ENCODE peak calls at places on chromosomes 12 and 14, in ten cellular contexts. I, U, R, Z, K, B, J, F, C and S are unnamed samples.

GRCh38 chr14:69573841-69574265 is 818 bp downstream of the CCDC177 start:
- DNase-seq in U (no peak), C (peak), R (no peak), I (no peak), F (peak), B (no peak), J (peak), K (no peak), Z (peak), S (peak)

GRCh38 chr12:56014205-56014604 is 6.6 kb upstream of the IKZF4 start:
- DNase-seq in F (no peak), K (no peak), I (no peak), J (no peak), R (no peak), B (no peak), U (no peak), C (no peak), Z (peak), S (no peak)

GRCh38 chr12:85424581-85425348 is 144.7 kb downstream of the ALX1 start:
- DNase-seq in C (peak), Z (no peak), R (no peak), I (no peak), U (no peak), B (no peak), J (peak), K (no peak), F (no peak), S (no peak)

GRCh38 chr14:58808828-58809227 is 171.1 kb downstream of the DACT1 start:
- DNase-seq in K (no peak), C (no peak), U (no peak), F (no peak), R (no peak), J (no peak), B (no peak), I (no peak), Z (peak), S (peak)

GRCh38 chr12:87217486-87217885 is 811.7 kb downstream of the C12orf50 start:
- DNase-seq in B (no peak), Z (no peak), I (no peak), F (no peak), J (no peak), R (no peak), K (no peak), C (no peak), U (no peak), S (no peak)

GRCh38 chr12:12439636-12440035 is 82.8 kb downstream of the BORCS5 start:
- DNase-seq in K (peak), J (no peak), U (peak), B (peak), C (peak), I (no peak), F (peak), R (no peak), Z (no peak), S (no peak)

GRCh38 chr14:69101331-69101826 is 51.5 kb downstream of the DCAF5 start:
- DNase-seq in I (no peak), R (no peak), U (peak), B (no peak), Z (no peak), J (peak), F (no peak), C (no peak), K (no peak), S (peak)

GRCh38 chr14:54901380-54902142 is 1.1 kb downstream of the GCH1 start:
- DNase-seq in U (no peak), C (peak), Z (no peak), B (no peak), R (no peak), I (no peak), J (no peak), F (no peak), K (no peak), S (no peak)

GRCh38 chr12:6533653-6534157 is 612 bp upstream of the GAPDH start:
- DNase-seq in B (peak), I (no peak), U (peak), Z (peak), C (peak), K (peak), J (peak), F (no peak), R (no peak), S (peak)

GRCh38 chr14:93073833-93074769 is 41.6 kb downstream of the ITPK1 start:
- DNase-seq in R (no peak), Z (no peak), U (peak), J (no peak), B (no peak), I (no peak), K (no peak), F (no peak), C (no peak), S (no peak)

GRCh38 chr12:103930787-103931536 is 752 bp downstream of the HSP90B1 start:
- DNase-seq in B (no peak), K (peak), R (no peak), I (no peak), F (peak), J (peak), Z (no peak), C (peak), U (peak), S (peak)

GRCh38 chr12:14910090-14910915 is 24.6 kb upstream of the MGP start:
- DNase-seq in I (no peak), J (no peak), B (no peak), Z (no peak), C (peak), R (no peak), F (peak), U (no peak), K (no peak), S (no peak)

GRCh38 chr12:116916714-116917114 is 6.0 kb downstream of the FBXW8 start:
- DNase-seq in J (no peak), K (peak), F (peak), U (peak), R (no peak), C (peak), B (no peak), I (peak), Z (no peak), S (peak)

GRCh38 chr12:12007001-12007712 is 63.6 kb upstream of the BCL2L14 start:
- DNase-seq in R (no peak), U (no peak), Z (no peak), K (peak), I (peak), F (peak), C (peak), J (no peak), B (peak), S (no peak)

GRCh38 chr12:64753427-64753826 is 5.8 kb downstream of the GNS start:
- DNase-seq in C (no peak), B (no peak), F (no peak), R (no peak), J (no peak), U (no peak), K (no peak), Z (no peak), I (no peak), S (no peak)

GRCh38 chr12:66189476-66189823 is 436 bp downstream of the IRAK3 start:
- DNase-seq in F (no peak), U (no peak), C (no peak), K (no peak), B (no peak), I (no peak), Z (no peak), R (no peak), J (no peak), S (no peak)